ENCODE peak calls at places on chromosomes 5 and 9, in five cellular contexts. One of them, this sample, is unnamed.

GRCh38 chr9:69715096-69715495 is 42.9 kb upstream of the APBA1 start:
- DNase-seq in NCI-H2029 treated with DMSO at 0.1 percent for 48 hours: no peak
- DNase-seq in ureter: no peak
- DNase-seq in T-cell: no peak
- DNase-seq in hippocampal formation: no peak
- DNase-seq in this sample: no peak

GRCh38 chr9:130172858-130173461 is 756 bp downstream of the NCS1 start:
- DNase-seq in ureter: no peak
- DNase-seq in T-cell: peak; percentile 5
- DNase-seq in NCI-H2029 treated with DMSO at 0.1 percent for 48 hours: no peak
- DNase-seq in hippocampal formation: no peak
- DNase-seq in this sample: no peak

GRCh38 chr9:96460877-96461276 is 10.9 kb downstream of the HABP4 start:
- DNase-seq in T-cell: no peak
- DNase-seq in ureter: no peak
- DNase-seq in NCI-H2029 treated with DMSO at 0.1 percent for 48 hours: no peak
- DNase-seq in hippocampal formation: no peak
- DNase-seq in this sample: no peak

GRCh38 chr9:95552814-95553546 is 36.2 kb upstream of the PTCH1 start:
- DNase-seq in NCI-H2029 treated with DMSO at 0.1 percent for 48 hours: no peak
- DNase-seq in ureter: no peak
- DNase-seq in hippocampal formation: no peak
- DNase-seq in T-cell: peak; percentile 32
- DNase-seq in this sample: no peak

GRCh38 chr5:40646286-40646685 is 33.4 kb upstream of the PTGER4 start:
- DNase-seq in NCI-H2029 treated with DMSO at 0.1 percent for 48 hours: no peak
- DNase-seq in ureter: no peak
- DNase-seq in T-cell: no peak
- DNase-seq in hippocampal formation: no peak
- DNase-seq in this sample: no peak

GRCh38 chr9:135100241-135101067 is 13.0 kb downstream of the OLFM1 start:
- DNase-seq in ureter: no peak
- DNase-seq in NCI-H2029 treated with DMSO at 0.1 percent for 48 hours: no peak
- DNase-seq in hippocampal formation: no peak
- DNase-seq in T-cell: no peak
- DNase-seq in this sample: no peak

GRCh38 chr5:54243483-54244080 is 66.8 kb downstream of the ARL15 start:
- DNase-seq in ureter: no peak
- DNase-seq in T-cell: no peak
- DNase-seq in NCI-H2029 treated with DMSO at 0.1 percent for 48 hours: peak; percentile 39
- DNase-seq in hippocampal formation: no peak
- DNase-seq in this sample: no peak

GRCh38 chr5:154788212-154788611 is 33.0 kb downstream of the LARP1 start:
- DNase-seq in NCI-H2029 treated with DMSO at 0.1 percent for 48 hours: no peak
- DNase-seq in T-cell: no peak
- DNase-seq in ureter: no peak
- DNase-seq in hippocampal formation: no peak
- DNase-seq in this sample: no peak

GRCh38 chr9:123217148-123217585 is 51.2 kb downstream of the STRBP start:
- DNase-seq in NCI-H2029 treated with DMSO at 0.1 percent for 48 hours: no peak
- DNase-seq in hippocampal formation: no peak
- DNase-seq in ureter: no peak
- DNase-seq in T-cell: no peak
- DNase-seq in this sample: no peak

GRCh38 chr9:21381752-21382339 is 3.4 kb downstream of the IFNA2 start:
- DNase-seq in T-cell: no peak
- DNase-seq in NCI-H2029 treated with DMSO at 0.1 percent for 48 hours: no peak
- DNase-seq in ureter: no peak
- DNase-seq in hippocampal formation: no peak
- DNase-seq in this sample: peak; percentile 54

GRCh38 chr5:166324372-166324771 is 1967.1 kb upstream of the WWC1 start:
- DNase-seq in hippocampal formation: no peak
- DNase-seq in T-cell: no peak
- DNase-seq in ureter: no peak
- DNase-seq in NCI-H2029 treated with DMSO at 0.1 percent for 48 hours: no peak
- DNase-seq in this sample: no peak

GRCh38 chr9:95810814-95811213 is 64.7 kb upstream of the ERCC6L2 start:
- DNase-seq in hippocampal formation: no peak
- DNase-seq in T-cell: no peak
- DNase-seq in NCI-H2029 treated with DMSO at 0.1 percent for 48 hours: no peak
- DNase-seq in ureter: no peak
- DNase-seq in this sample: no peak

GRCh38 chr5:124056326-124057160 is 544.6 kb downstream of the CSNK1G3 start:
- DNase-seq in ureter: no peak
- DNase-seq in hippocampal formation: no peak
- DNase-seq in T-cell: no peak
- DNase-seq in NCI-H2029 treated with DMSO at 0.1 percent for 48 hours: peak; percentile 54
- DNase-seq in this sample: peak; percentile 21

GRCh38 chr5:126014691-126015090 is 408.5 kb upstream of the GRAMD2B start:
- DNase-seq in NCI-H2029 treated with DMSO at 0.1 percent for 48 hours: no peak
- DNase-seq in T-cell: no peak
- DNase-seq in hippocampal formation: peak; percentile 10
- DNase-seq in ureter: no peak
- DNase-seq in this sample: no peak

GRCh38 chr9:121674952-121675351 is 23.5 kb downstream of the DAB2IP start:
- DNase-seq in hippocampal formation: no peak
- DNase-seq in NCI-H2029 treated with DMSO at 0.1 percent for 48 hours: no peak
- DNase-seq in T-cell: no peak
- DNase-seq in ureter: no peak
- DNase-seq in this sample: no peak

GRCh38 chr5:181107699-181108098 is 23.3 kb downstream of the OR2V1 start:
- DNase-seq in T-cell: no peak
- DNase-seq in hippocampal formation: no peak
- DNase-seq in ureter: no peak
- DNase-seq in NCI-H2029 treated with DMSO at 0.1 percent for 48 hours: no peak
- DNase-seq in this sample: no peak

GRCh38 chr5:11384441-11385250 is 519.6 kb downstream of the CTNND2 start:
- DNase-seq in hippocampal formation: peak; percentile 19
- DNase-seq in ureter: no peak
- DNase-seq in NCI-H2029 treated with DMSO at 0.1 percent for 48 hours: no peak
- DNase-seq in T-cell: no peak
- DNase-seq in this sample: no peak

GRCh38 chr5:171850354-171850947 is 64.8 kb downstream of the SMIM23 start:
- DNase-seq in NCI-H2029 treated with DMSO at 0.1 percent for 48 hours: no peak
- DNase-seq in hippocampal formation: no peak
- DNase-seq in ureter: no peak
- DNase-seq in T-cell: no peak
- DNase-seq in this sample: no peak

GRCh38 chr5:55363861-55364260 is 56.1 kb downstream of the MTREX start:
- DNase-seq in hippocampal formation: no peak
- DNase-seq in ureter: no peak
- DNase-seq in NCI-H2029 treated with DMSO at 0.1 percent for 48 hours: no peak
- DNase-seq in T-cell: no peak
- DNase-seq in this sample: no peak

GRCh38 chr5:72210913-72211670 is 103.8 kb downstream of the MAP1B start:
- DNase-seq in NCI-H2029 treated with DMSO at 0.1 percent for 48 hours: no peak
- DNase-seq in T-cell: no peak
- DNase-seq in ureter: peak; percentile 59
- DNase-seq in hippocampal formation: no peak
- DNase-seq in this sample: no peak

GRCh38 chr9:79287881-79288280 is 283.9 kb upstream of the TLE4 start:
- DNase-seq in NCI-H2029 treated with DMSO at 0.1 percent for 48 hours: no peak
- DNase-seq in T-cell: no peak
- DNase-seq in hippocampal formation: no peak
- DNase-seq in ureter: no peak
- DNase-seq in this sample: no peak

GRCh38 chr9:84293001-84293798 is 47.4 kb downstream of the SLC28A3 start:
- DNase-seq in hippocampal formation: no peak
- DNase-seq in T-cell: no peak
- DNase-seq in ureter: no peak
- DNase-seq in NCI-H2029 treated with DMSO at 0.1 percent for 48 hours: no peak
- DNase-seq in this sample: no peak

GRCh38 chr9:29830815-29831214 is 2257.5 kb upstream of the C9orf72 start:
- DNase-seq in NCI-H2029 treated with DMSO at 0.1 percent for 48 hours: no peak
- DNase-seq in T-cell: no peak
- DNase-seq in ureter: no peak
- DNase-seq in hippocampal formation: no peak
- DNase-seq in this sample: no peak

GRCh38 chr5:44332360-44332971 is 56.8 kb downstream of the FGF10 start:
- DNase-seq in ureter: no peak
- DNase-seq in T-cell: no peak
- DNase-seq in hippocampal formation: no peak
- DNase-seq in NCI-H2029 treated with DMSO at 0.1 percent for 48 hours: peak; percentile 1
- DNase-seq in this sample: no peak

GRCh38 chr9:108694191-108694590 is 161.6 kb downstream of the ACTL7B start:
- DNase-seq in NCI-H2029 treated with DMSO at 0.1 percent for 48 hours: no peak
- DNase-seq in hippocampal formation: no peak
- DNase-seq in T-cell: no peak
- DNase-seq in ureter: no peak
- DNase-seq in this sample: no peak

GRCh38 chr5:68932830-68933434 is 160.9 kb upstream of the SLC30A5 start:
- DNase-seq in ureter: no peak
- DNase-seq in NCI-H2029 treated with DMSO at 0.1 percent for 48 hours: no peak
- DNase-seq in hippocampal formation: no peak
- DNase-seq in T-cell: no peak
- DNase-seq in this sample: no peak

GRCh38 chr5:90338712-90339372 is 70.7 kb downstream of the CETN3 start:
- DNase-seq in NCI-H2029 treated with DMSO at 0.1 percent for 48 hours: no peak
- DNase-seq in hippocampal formation: no peak
- DNase-seq in ureter: no peak
- DNase-seq in T-cell: no peak
- DNase-seq in this sample: no peak

GRCh38 chr9:87551692-87552303 is 54.1 kb downstream of the DAPK1 start:
- DNase-seq in hippocampal formation: no peak
- DNase-seq in ureter: no peak
- DNase-seq in T-cell: no peak
- DNase-seq in NCI-H2029 treated with DMSO at 0.1 percent for 48 hours: no peak
- DNase-seq in this sample: no peak

GRCh38 chr9:107059215-107059614 is 196.2 kb downstream of the ZNF462 start:
- DNase-seq in hippocampal formation: no peak
- DNase-seq in NCI-H2029 treated with DMSO at 0.1 percent for 48 hours: no peak
- DNase-seq in T-cell: no peak
- DNase-seq in ureter: no peak
- DNase-seq in this sample: no peak

GRCh38 chr9:112065781-112066606 is 109.1 kb downstream of the SUSD1 start:
- DNase-seq in NCI-H2029 treated with DMSO at 0.1 percent for 48 hours: peak; percentile 14
- DNase-seq in T-cell: no peak
- DNase-seq in ureter: peak; percentile 59
- DNase-seq in hippocampal formation: no peak
- DNase-seq in this sample: no peak

GRCh38 chr5:80082731-80083114 is 47.6 kb downstream of the THBS4 start:
- DNase-seq in NCI-H2029 treated with DMSO at 0.1 percent for 48 hours: peak; percentile 78
- DNase-seq in ureter: peak; percentile 76
- DNase-seq in hippocampal formation: peak; percentile 75
- DNase-seq in T-cell: peak; percentile 36
- DNase-seq in this sample: no peak

GRCh38 chr5:106097308-106097707 is 1573.4 kb downstream of the EFNA5 start:
- DNase-seq in ureter: no peak
- DNase-seq in NCI-H2029 treated with DMSO at 0.1 percent for 48 hours: no peak
- DNase-seq in hippocampal formation: no peak
- DNase-seq in T-cell: no peak
- DNase-seq in this sample: no peak

GRCh38 chr5:66814146-66814991 is 218.2 kb downstream of the MAST4 start:
- DNase-seq in ureter: peak; percentile 48
- DNase-seq in hippocampal formation: peak; percentile 47
- DNase-seq in NCI-H2029 treated with DMSO at 0.1 percent for 48 hours: peak; percentile 6
- DNase-seq in T-cell: no peak
- DNase-seq in this sample: no peak

GRCh38 chr5:16057277-16057676 is 122.3 kb downstream of the MARCHF11 start:
- DNase-seq in ureter: no peak
- DNase-seq in NCI-H2029 treated with DMSO at 0.1 percent for 48 hours: no peak
- DNase-seq in hippocampal formation: no peak
- DNase-seq in T-cell: no peak
- DNase-seq in this sample: no peak

GRCh38 chr5:153798830-153799229 is 239.9 kb downstream of the FAM114A2 start:
- DNase-seq in NCI-H2029 treated with DMSO at 0.1 percent for 48 hours: no peak
- DNase-seq in hippocampal formation: no peak
- DNase-seq in ureter: no peak
- DNase-seq in T-cell: no peak
- DNase-seq in this sample: no peak

GRCh38 chr9:114513952-114514267 is 8.6 kb upstream of the WHRN start:
- DNase-seq in NCI-H2029 treated with DMSO at 0.1 percent for 48 hours: no peak
- DNase-seq in ureter: no peak
- DNase-seq in T-cell: no peak
- DNase-seq in hippocampal formation: no peak
- DNase-seq in this sample: no peak